ENCODE peak calls at places on chromosomes 3 and 15, in five cellular contexts. M, H, V, L and Z are unnamed samples.

GRCh38 chr3:45612918-45613602 is 18.5 kb downstream of the LIMD1 start:
- DNase-seq in M (peak; percentile 23), H (no peak), V (no peak), L (no peak), Z (no peak)

GRCh38 chr3:45551214-45552010 is 43.1 kb upstream of the LIMD1 start:
- DNase-seq in M (peak; percentile 99), H (peak; percentile 13), V (peak; percentile 77), L (peak; percentile 13), Z (peak; percentile 14)

GRCh38 chr3:172536993-172537419 is 13.8 kb upstream of the TNFSF10 start:
- DNase-seq in M (no peak), H (no peak), V (no peak), L (no peak), Z (no peak)

GRCh38 chr3:98246142-98246541 is 17.9 kb upstream of the OR5H6 start:
- DNase-seq in M (no peak), H (no peak), V (no peak), L (no peak), Z (no peak)

GRCh38 chr15:45117327-45118130 is 3.4 kb downstream of the DUOXA2 start:
- DNase-seq in M (no peak), H (no peak), V (no peak), L (no peak), Z (no peak)

GRCh38 chr3:107604057-107604802 is 81.5 kb downstream of the BBX start:
- DNase-seq in M (peak; percentile 70), H (no peak), V (no peak), L (no peak), Z (no peak)

GRCh38 chr3:169581633-169582032 is 81.9 kb downstream of the MECOM start:
- DNase-seq in M (peak; percentile 7), H (no peak), V (no peak), L (no peak), Z (no peak)

GRCh38 chr3:156630081-156630772 is 44.2 kb upstream of the TIPARP start:
- DNase-seq in M (peak; percentile 45), H (no peak), V (no peak), L (no peak), Z (no peak)

GRCh38 chr3:188212308-188212969 is 58.5 kb downstream of the LPP start:
- DNase-seq in M (peak; percentile 89), H (peak; percentile 38), V (no peak), L (peak; percentile 80), Z (peak; percentile 94)

GRCh38 chr3:77298405-77298804 is 258.5 kb downstream of the ROBO2 start:
- DNase-seq in M (peak; percentile 59), H (no peak), V (no peak), L (no peak), Z (no peak)

GRCh38 chr3:851098-851790 is 241.6 kb upstream of the CNTN6 start:
- DNase-seq in M (no peak), H (peak; percentile 25), V (no peak), L (no peak), Z (no peak)

GRCh38 chr15:91047545-91048199 is 25.3 kb upstream of the VPS33B start:
- DNase-seq in M (no peak), H (no peak), V (no peak), L (no peak), Z (no peak)

GRCh38 chr15:70160267-70160666 is 62.5 kb upstream of the TLE3 start:
- DNase-seq in M (no peak), H (no peak), V (no peak), L (no peak), Z (no peak)

GRCh38 chr3:43046583-43046982 is 59.3 kb downstream of the POMGNT2 start:
- DNase-seq in M (no peak), H (no peak), V (no peak), L (no peak), Z (no peak)
- H3K9me3 ChIP-seq in M (peaks cover under 1% of the 10 kb centered on the region), H (peaks cover 48% of the 10 kb centered on the region), V (no peaks in the 10 kb centered on the region), L (peaks cover 5% of the 10 kb centered on the region), Z (no peaks in the 10 kb centered on the region)

GRCh38 chr15:85706779-85707518 is 87.8 kb downstream of the KLHL25 start:
- DNase-seq in M (peak; percentile 36), H (no peak), V (no peak), L (no peak), Z (no peak)
- TF ChIP-seq MAFK in M (no peak), H (no peak), V (no peak), L (no peak), Z (peak; percentile 44)

GRCh38 chr3:31653464-31653863 is 120.7 kb downstream of the STT3B start:
- DNase-seq in M (no peak), H (no peak), V (no peak), L (peak; percentile 50), Z (no peak)
- H3K9me3 ChIP-seq in M (peaks cover 26% of the 10 kb centered on the region), H (peaks cover 22% of the 10 kb centered on the region), V (peaks cover 20% of the 10 kb centered on the region), L (peaks cover 35% of the 10 kb centered on the region), Z (peaks cover 76% of the 10 kb centered on the region)

GRCh38 chr15:66756220-66756769 is 54.3 kb downstream of the SMAD6 start:
- DNase-seq in M (no peak), H (no peak), V (no peak), L (no peak), Z (no peak)
- TF ChIP-seq MAFK in M (peak; percentile 49), H (no peak), V (no peak), L (peak; percentile 74), Z (peak; percentile 81)